ENCODE peak calls at places on chromosomes 5 and 9, in eight cellular contexts. J is trophoblast cell, N is mammary epithelial cell, F is neural progenitor cell, O is endothelial cell of umbilical vein, W is GM23248, L is SK-N-SH, R is endodermal cell. K is an unnamed sample.

GRCh38 chr9:88586452-88586851 is 51.5 kb downstream of the NXNL2 start:
- DNase-seq in R (no peak), L (no peak), J (peak; percentile 47), W (peak; percentile 59), F (no peak), N (no peak), O (no peak), K (no peak)

GRCh38 chr5:83077662-83078261 is 415 bp downstream of the XRCC4 start:
- DNase-seq in J (no peak), L (no peak), N (no peak), O (no peak), W (peak; percentile 58), R (peak; percentile 75), F (peak; percentile 56), K (no peak)

GRCh38 chr5:169408735-169409134 is 107.8 kb upstream of the SLIT3 start:
- DNase-seq in F (no peak), R (no peak), O (no peak), W (peak; percentile 68), J (no peak), L (no peak), N (no peak), K (no peak)

GRCh38 chr5:76958976-76959767 is 6.3 kb downstream of the CRHBP start:
- DNase-seq in O (peak; percentile 83), R (no peak), N (peak; percentile 16), F (no peak), L (no peak), J (no peak), W (peak; percentile 42), K (no peak)

GRCh38 chr5:17190242-17190778 is 27.1 kb upstream of the BASP1 start:
- DNase-seq in O (peak; percentile 95), J (peak; percentile 54), N (peak; percentile 29), R (no peak), W (peak; percentile 71), F (peak; percentile 66), L (peak; percentile 35), K (no peak)

GRCh38 chr5:16932401-16932800 is 3.7 kb downstream of the MYO10 start:
- DNase-seq in L (no peak), N (no peak), F (no peak), O (no peak), R (no peak), J (no peak), W (no peak), K (no peak)

GRCh38 chr5:50751064-50751657 is 84.7 kb downstream of the PARP8 start:
- DNase-seq in L (peak; percentile 48), W (peak; percentile 65), N (peak; percentile 50), O (no peak), F (peak; percentile 74), J (peak; percentile 13), R (peak; percentile 49), K (no peak)

GRCh38 chr5:36657563-36657995 is 51.2 kb downstream of the SLC1A3 start:
- DNase-seq in W (peak; percentile 100), F (no peak), L (no peak), N (peak; percentile 99), J (peak; percentile 32), O (peak; percentile 51), R (no peak), K (no peak)

GRCh38 chr5:178582291-178582690 is 7.9 kb downstream of the COL23A1 start:
- DNase-seq in J (no peak), F (no peak), N (no peak), R (no peak), W (no peak), O (no peak), L (no peak), K (peak; percentile 23)

GRCh38 chr5:135075621-135076585 is 41.9 kb upstream of the PITX1 start:
- DNase-seq in O (no peak), W (no peak), L (no peak), R (no peak), N (no peak), F (no peak), J (no peak), K (peak; percentile 28)

GRCh38 chr5:140169410-140169809 is 5.6 kb upstream of the CYSTM1 start:
- DNase-seq in F (no peak), L (no peak), N (peak; percentile 12), J (no peak), R (no peak), W (no peak), O (peak; percentile 12), K (no peak)

GRCh38 chr9:98295824-98296223 is 40.4 kb upstream of the TBC1D2 start:
- DNase-seq in W (no peak), F (no peak), N (no peak), J (no peak), L (no peak), R (no peak), O (no peak), K (no peak)

GRCh38 chr5:96597441-96598020 is 64.6 kb upstream of the CAST start:
- DNase-seq in R (no peak), N (no peak), L (no peak), F (no peak), O (peak; percentile 32), W (peak; percentile 59), J (no peak), K (no peak)

GRCh38 chr5:61082516-61083280 is 79.6 kb downstream of the SMIM15 start:
- DNase-seq in L (no peak), R (no peak), O (no peak), N (peak; percentile 25), W (peak; percentile 37), J (no peak), F (no peak), K (no peak)

GRCh38 chr5:103223031-103223955 is 35.3 kb upstream of the MACIR start:
- DNase-seq in W (no peak), R (peak; percentile 69), O (no peak), N (no peak), F (no peak), L (no peak), J (no peak), K (peak; percentile 55)

GRCh38 chr5:40413747-40414146 is 266.0 kb upstream of the PTGER4 start:
- DNase-seq in R (no peak), F (no peak), O (no peak), N (peak; percentile 80), J (no peak), W (peak; percentile 76), L (no peak), K (no peak)

GRCh38 chr9:111700776-111701175 is 39.4 kb downstream of the GNG10 start:
- DNase-seq in F (no peak), W (no peak), N (no peak), J (no peak), L (no peak), O (peak; percentile 75), R (no peak), K (no peak)

GRCh38 chr5:135462304-135462703 is 10.2 kb upstream of the TIFAB start:
- DNase-seq in R (peak; percentile 96), J (peak; percentile 39), O (peak; percentile 37), L (peak; percentile 68), N (peak; percentile 41), W (peak; percentile 63), F (peak; percentile 94), K (peak; percentile 48)

GRCh38 chr5:33905381-33905780 is 13.6 kb upstream of the ADAMTS12 start:
- DNase-seq in N (no peak), R (no peak), F (no peak), O (no peak), W (no peak), L (no peak), J (no peak), K (no peak)

GRCh38 chr9:35042081-35042604 is 30.3 kb downstream of the VCP start:
- DNase-seq in N (peak; percentile 66), F (no peak), O (no peak), J (peak; percentile 96), L (no peak), W (peak; percentile 57), R (peak; percentile 26), K (no peak)

GRCh38 chr9:127133739-127134167 is 11.3 kb upstream of the ANGPTL2 start:
- DNase-seq in L (no peak), J (no peak), N (no peak), O (no peak), W (peak; percentile 92), R (peak; percentile 73), F (peak; percentile 53), K (peak; percentile 71)
- H3K4me1 ChIP-seq in L (peaks cover 46% of the 10 kb centered on the region), J (peaks cover 23% of the 10 kb centered on the region), N (peaks cover 22% of the 10 kb centered on the region), O (no peaks in the 10 kb centered on the region), W (peaks cover 54% of the 10 kb centered on the region), R (peaks cover 44% of the 10 kb centered on the region), F (peaks cover 14% of the 10 kb centered on the region), K (peaks cover 4% of the 10 kb centered on the region)

GRCh38 chr5:111834926-111835599 is 78.1 kb upstream of the NREP start:
- DNase-seq in R (no peak), N (no peak), F (no peak), L (no peak), W (peak; percentile 60), O (peak; percentile 33), J (no peak), K (no peak)

GRCh38 chr5:111830333-111830732 is 73.3 kb upstream of the NREP start:
- DNase-seq in R (no peak), L (no peak), F (no peak), O (peak; percentile 30), J (no peak), W (peak; percentile 65), N (peak; percentile 94), K (no peak)

GRCh38 chr5:111826064-111826463 is 69.1 kb upstream of the NREP start:
- DNase-seq in F (no peak), J (no peak), R (no peak), W (no peak), N (no peak), L (no peak), O (no peak), K (no peak)

GRCh38 chr5:111829701-111830100 is 72.7 kb upstream of the NREP start:
- DNase-seq in W (peak; percentile 93), N (peak; percentile 64), O (no peak), F (no peak), R (no peak), L (no peak), J (peak; percentile 34), K (no peak)
- H3K9ac ChIP-seq in W (peak overlapping the region; percentile 47), N (no peak overlapping the region), O (no peak overlapping the region), F (no peak overlapping the region), R (no peak overlapping the region), L (no peak overlapping the region), J (no peak overlapping the region), K (no peak overlapping the region)

DNA sequence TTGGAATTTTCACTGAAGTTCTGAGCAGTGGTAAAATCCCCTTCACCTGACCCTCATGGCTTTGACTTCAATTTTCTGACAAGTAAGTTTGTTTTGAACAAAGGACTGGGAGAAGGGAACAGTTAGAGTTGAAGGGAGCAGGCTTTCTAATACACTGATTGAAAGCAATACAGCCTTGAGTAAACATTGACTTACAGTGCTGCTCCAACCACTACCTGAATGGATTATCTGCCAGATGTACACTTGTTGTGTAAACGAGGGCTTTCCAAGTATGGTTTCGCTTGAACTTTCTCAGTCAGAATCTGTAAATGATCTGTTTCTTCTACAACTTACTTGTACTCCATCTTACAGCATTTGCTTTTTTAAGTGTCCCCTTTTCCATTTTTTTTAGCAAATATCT is 1414.9 kb upstream of the NUDT12 start:
- DNase-seq in N (no peak), O (no peak), J (no peak), R (no peak), L (no peak), F (no peak), W (no peak), K (no peak)
- H3K27ac ChIP-seq in N (no peak overlapping the region), O (no peak overlapping the region), J (no peak overlapping the region), R (no peak overlapping the region), L (no peak overlapping the region), F (no peak overlapping the region), W (no peak overlapping the region), K (no peak overlapping the region)

DNA sequence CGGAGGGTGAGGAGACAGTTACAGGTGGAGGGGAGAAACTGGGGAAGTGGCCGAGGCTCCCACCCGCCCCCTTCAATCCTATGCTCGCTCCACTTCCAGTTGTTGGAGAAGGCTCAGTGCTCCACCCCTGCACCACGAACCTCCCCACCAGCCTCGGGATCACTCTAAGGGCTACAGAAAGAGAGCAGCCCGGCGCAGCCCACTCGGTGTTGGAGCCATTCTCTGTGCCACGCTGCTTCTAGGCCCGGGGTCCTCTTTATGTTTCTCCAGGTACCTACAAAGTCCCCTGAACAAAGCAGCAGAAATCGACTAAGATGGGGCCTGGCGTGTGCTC is 12.0 kb downstream of the PDGFRB start:
- DNase-seq in R (peak; percentile 57), J (no peak), L (no peak), O (no peak), W (peak; percentile 68), N (no peak), F (no peak), K (peak; percentile 72)
- H3K4me1 ChIP-seq in R (peaks cover 23% of the 10 kb centered on the region), J (peaks cover 60% of the 10 kb centered on the region), L (peaks cover 86% of the 10 kb centered on the region), O (peaks cover 11% of the 10 kb centered on the region), W (peaks cover 82% of the 10 kb centered on the region), N (peaks cover 15% of the 10 kb centered on the region), F (peaks cover 44% of the 10 kb centered on the region), K (peaks cover 31% of the 10 kb centered on the region)